ENCODE peak calls at places on chromosomes 6 and 20, in six cellular contexts. Y is Peyer's patch, N is OCI-LY7, U is GM20000, T is choroid plexus epithelial cell, L is fibroblast of lung. E is an unnamed sample.

GRCh38 chr6:7136859-7137334 is 29.1 kb downstream of the RREB1 start:
- DNase-seq in N (peak; percentile 75), Y (peak; percentile 70), L (no peak), T (no peak), U (peak; percentile 70), E (no peak)

GRCh38 chr6:143581835-143582480 is 70.4 kb upstream of the FUCA2 start:
- DNase-seq in N (no peak), U (no peak), Y (no peak), L (peak; percentile 58), T (peak; percentile 87), E (no peak)

GRCh38 chr20:34948030-34948429 is 7.6 kb downstream of the GSS start:
- DNase-seq in Y (no peak), T (peak; percentile 83), N (no peak), U (no peak), L (peak; percentile 80), E (no peak)

GRCh38 chr6:99588618-99589289 is 17.9 kb upstream of the PRDM13 start:
- DNase-seq in N (no peak), U (peak; percentile 78), T (peak; percentile 51), L (peak; percentile 71), Y (peak; percentile 81), E (peak; percentile 82)

GRCh38 chr6:15513131-15513771 is 149.6 kb downstream of the DTNBP1 start:
- DNase-seq in U (no peak), Y (no peak), L (no peak), T (no peak), N (no peak), E (no peak)

GRCh38 chr6:148335582-148335981 is 7.1 kb upstream of the SASH1 start:
- DNase-seq in L (peak; percentile 81), Y (no peak), U (no peak), T (no peak), N (no peak), E (no peak)

GRCh38 chr6:161259302-161259701 is 14.6 kb downstream of the AGPAT4 start:
- DNase-seq in T (no peak), U (no peak), N (no peak), Y (no peak), L (no peak), E (no peak)

GRCh38 chr6:76862966-76863365 is 600.3 kb downstream of the HTR1B start:
- DNase-seq in Y (no peak), N (no peak), U (no peak), T (peak; percentile 10), L (peak; percentile 0), E (no peak)

GRCh38 chr20:57851786-57852185 is 142.0 kb upstream of the PMEPA1 start:
- DNase-seq in T (peak; percentile 9), N (no peak), Y (no peak), L (peak; percentile 74), U (no peak), E (no peak)

GRCh38 chr20:38139919-38140753 is 24.9 kb downstream of the TGM2 start:
- DNase-seq in L (peak; percentile 57), N (no peak), T (peak; percentile 77), Y (peak; percentile 63), U (no peak), E (no peak)

GRCh38 chr6:1262704-1263038 is 49.2 kb upstream of the FOXQ1 start:
- DNase-seq in U (no peak), T (no peak), Y (no peak), N (no peak), L (no peak), E (no peak)

GRCh38 chr6:118896339-118897136 is 2.6 kb downstream of the ASF1A start:
- DNase-seq in L (peak; percentile 72), T (peak; percentile 80), Y (no peak), U (peak; percentile 42), N (peak; percentile 67), E (no peak)

GRCh38 chr6:162177733-162178132 is 549.8 kb downstream of the PRKN start:
- DNase-seq in N (no peak), T (peak; percentile 59), U (no peak), L (peak; percentile 41), Y (no peak), E (no peak)

GRCh38 chr20:61436674-61437279 is 184.7 kb downstream of the CDH4 start:
- DNase-seq in N (no peak), L (peak; percentile 98), U (no peak), Y (no peak), T (peak; percentile 69), E (no peak)

GRCh38 chr6:169653691-169654090 is 48.1 kb downstream of the WDR27 start:
- DNase-seq in U (no peak), L (no peak), N (no peak), Y (no peak), T (no peak), E (no peak)

GRCh38 chr6:75126518-75126917 is 79.3 kb downstream of the COL12A1 start:
- DNase-seq in N (no peak), T (peak; percentile 76), L (no peak), Y (no peak), U (no peak), E (no peak)

GRCh38 chr20:61263938-61264337 is 11.9 kb downstream of the CDH4 start:
- DNase-seq in N (no peak), U (no peak), L (no peak), T (no peak), Y (no peak), E (no peak)

GRCh38 chr20:58553841-58554240 is 38.6 kb upstream of the APCDD1L start:
- DNase-seq in U (no peak), Y (no peak), L (peak; percentile 80), T (peak; percentile 62), N (no peak), E (no peak)

GRCh38 chr6:119024111-119024510 is 54.4 kb downstream of the FAM184A start:
- DNase-seq in T (no peak), L (no peak), N (no peak), U (no peak), Y (no peak), E (no peak)

GRCh38 chr6:39061182-39061581 is 12.6 kb downstream of the GLP1R start:
- DNase-seq in T (no peak), N (no peak), L (no peak), Y (no peak), U (no peak), E (no peak)

GRCh38 chr6:107820571-107821261 is 3.4 kb downstream of the SCML4 start:
- DNase-seq in L (peak; percentile 27), T (peak; percentile 15), N (no peak), Y (peak; percentile 62), U (no peak), E (peak; percentile 58)

GRCh38 chr6:90978046-90978445 is 391.2 kb upstream of the MAP3K7 start:
- DNase-seq in Y (no peak), N (no peak), T (peak; percentile 7), U (peak; percentile 18), L (peak; percentile 1), E (no peak)

GRCh38 chr6:18160921-18161320 is 5.7 kb downstream of the KDM1B start:
- DNase-seq in L (no peak), N (no peak), U (no peak), T (no peak), Y (no peak), E (no peak)

GRCh38 chr6:143093290-143093689 is 32.6 kb downstream of the AIG1 start:
- DNase-seq in T (no peak), U (no peak), N (no peak), Y (no peak), L (no peak), E (no peak)

GRCh38 chr6:20978176-20978614 is 443.9 kb downstream of the CDKAL1 start:
- DNase-seq in U (peak; percentile 15), T (peak; percentile 71), N (no peak), Y (no peak), L (peak; percentile 71), E (no peak)

GRCh38 chr6:110475255-110475654 is 1.2 kb downstream of the SLC22A16 start:
- DNase-seq in L (no peak), N (peak; percentile 14), T (peak; percentile 13), Y (no peak), U (no peak), E (peak; percentile 19)

GRCh38 chr6:217048-217659 is 75.1 kb upstream of the DUSP22 start:
- DNase-seq in N (peak; percentile 80), L (no peak), Y (peak; percentile 61), U (no peak), T (peak; percentile 16), E (peak; percentile 48)
- TF ChIP-seq CTCF in N (peak; percentile 95), L (peak; percentile 50), Y (peak; percentile 41), U (peak; percentile 53), T (peak; percentile 69), E (peak; percentile 59)

GRCh38 chr6:40955181-40955550 is 83.9 kb downstream of the UNC5CL start:
- DNase-seq in T (no peak), L (no peak), U (no peak), Y (no peak), N (no peak), E (no peak)
- TF ChIP-seq CTCF in T (no peak), L (no peak), U (no peak), Y (no peak), N (no peak), E (no peak)

DNA sequence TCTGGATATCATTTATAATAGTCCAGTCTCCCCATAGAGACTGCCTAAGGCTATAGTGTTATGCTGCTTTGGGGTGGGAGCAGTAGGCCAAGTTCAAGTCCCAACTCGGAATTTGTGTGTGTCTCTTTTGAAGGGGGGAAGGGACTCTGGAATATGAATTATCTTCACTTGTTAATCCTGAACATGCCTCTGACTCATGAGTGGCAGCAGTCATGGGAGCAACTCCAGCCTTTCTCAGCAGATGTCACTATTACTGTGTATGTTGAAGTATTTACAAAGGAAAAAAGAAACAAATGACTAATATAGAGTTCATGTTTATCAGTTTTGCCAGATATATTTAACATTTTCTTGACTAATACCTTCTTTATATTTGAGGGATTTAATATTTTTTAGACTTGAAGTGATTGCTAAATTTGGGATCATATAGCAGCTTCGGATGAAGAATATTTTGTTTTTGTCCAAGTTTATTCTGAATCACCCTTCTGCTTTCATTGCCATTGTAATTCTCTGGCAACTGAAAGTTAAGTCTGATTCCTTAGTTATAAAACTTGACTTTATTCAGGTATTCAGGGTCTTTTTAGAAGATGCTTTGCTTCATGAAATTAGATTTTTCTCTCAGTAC is 23.4 kb downstream of the FAM217A start:
- DNase-seq in U (no peak), Y (peak; percentile 58), T (peak; percentile 91), N (peak; percentile 7), L (peak; percentile 77), E (no peak)
- TF ChIP-seq CTCF in U (no peak), Y (peak; percentile 29), T (peak; percentile 67), N (peak; percentile 57), L (peak; percentile 58), E (no peak)

GRCh38 chr6:47733879-47734558 is 35.6 kb downstream of the ADGRF4 start:
- DNase-seq in L (no peak), T (peak; percentile 54), U (peak; percentile 23), N (peak; percentile 56), Y (no peak), E (no peak)

GRCh38 chr6:47736083-47736700 is 37.8 kb downstream of the ADGRF4 start:
- DNase-seq in Y (no peak), N (no peak), U (no peak), T (no peak), L (peak; percentile 43), E (no peak)

GRCh38 chr6:47740714-47741113 is 41.1 kb upstream of the OPN5 start:
- DNase-seq in T (no peak), U (no peak), L (no peak), N (no peak), Y (no peak), E (no peak)

GRCh38 chr6:47734826-47735481 is 36.6 kb downstream of the ADGRF4 start:
- DNase-seq in T (no peak), U (no peak), Y (no peak), L (no peak), N (no peak), E (no peak)

DNA sequence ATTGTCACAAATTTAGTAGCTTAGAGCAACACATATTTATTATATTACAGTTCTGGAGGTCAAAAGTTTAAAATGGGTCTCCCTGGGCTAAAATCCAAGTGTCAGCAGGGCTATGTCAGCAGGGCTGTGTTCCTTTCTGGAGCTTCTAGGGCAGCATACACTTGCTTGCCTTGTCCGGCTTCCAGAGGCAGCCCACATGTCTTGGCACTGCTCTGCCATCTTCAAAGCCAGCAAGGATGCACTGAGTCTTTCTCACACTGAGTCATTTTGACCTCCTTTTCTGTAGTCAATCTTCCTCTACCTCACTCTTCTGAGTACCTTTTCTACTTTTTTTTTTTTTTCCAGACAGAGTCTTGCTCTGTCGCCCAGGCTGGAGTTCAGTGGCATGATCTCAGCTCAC is 39.0 kb downstream of the ADGRF4 start:
- DNase-seq in Y (no peak), N (no peak), L (peak; percentile 68), U (no peak), T (no peak), E (no peak)
- TF ChIP-seq CTCF in Y (no peak), N (no peak), L (no peak), U (no peak), T (no peak), E (no peak)